ENCODE peak calls at places on chromosomes 5 and 9, in four cellular contexts. M is gastrocnemius medialis; G is activated CD4-positive, alpha-beta T cell treated with anti-CD3 and anti-CD28 coated beads for 4 hours; C is A549. N is an unnamed sample.

GRCh38 chr5:127472700-127473099 is 44.7 kb upstream of the PRRC1 start:
- DNase-seq in M (no peak), G (no peak), C (no peak), N (no peak)

GRCh38 chr9:84917366-84918063 is 248.0 kb downstream of the NTRK2 start:
- DNase-seq in M (no peak), G (no peak), C (no peak), N (no peak)

GRCh38 chr5:146369691-146370090 is 31.1 kb downstream of the POU4F3 start:
- DNase-seq in M (no peak), G (no peak), C (no peak), N (no peak)

GRCh38 chr5:139374909-139375308 is 8.2 kb downstream of the SLC23A1 start:
- DNase-seq in M (no peak), G (no peak), C (no peak), N (no peak)

GRCh38 chr5:173714551-173715428 is 98.3 kb upstream of the BOD1 start:
- DNase-seq in M (peak; percentile 31), G (no peak), C (peak; percentile 71), N (no peak)

GRCh38 chr9:130042406-130042930 is 521 bp downstream of the FNBP1 start:
- DNase-seq in M (no peak), G (peak; percentile 24), C (peak; percentile 39), N (no peak)

GRCh38 chr5:54738118-54738972 is 220.8 kb downstream of the SNX18 start:
- DNase-seq in M (peak; percentile 55), G (no peak), C (no peak), N (no peak)

GRCh38 chr5:74185599-74185998 is 454.9 kb downstream of the ENC1 start:
- DNase-seq in M (no peak), G (no peak), C (no peak), N (no peak)

GRCh38 chr9:14782652-14783051 is 60.1 kb upstream of the CER1 start:
- DNase-seq in M (peak; percentile 41), G (no peak), C (no peak), N (no peak)

GRCh38 chr5:168766038-168766700 is 187.0 kb upstream of the PANK3 start:
- DNase-seq in M (no peak), G (no peak), C (no peak), N (no peak)

GRCh38 chr5:72606525-72606924 is 99.3 kb upstream of the ZNF366 start:
- DNase-seq in M (no peak), G (no peak), C (no peak), N (no peak)

GRCh38 chr5:156922207-156922792 is 40.7 kb downstream of the TIMD4 start:
- DNase-seq in M (no peak), G (no peak), C (no peak), N (no peak)

GRCh38 chr9:88258012-88258411 is 119.7 kb upstream of the SPATA31C2 start:
- DNase-seq in M (peak; percentile 15), G (no peak), C (no peak), N (no peak)

GRCh38 chr5:95647331-95647659 is 718 bp downstream of the RFESD start:
- DNase-seq in M (no peak), G (no peak), C (no peak), N (no peak)

GRCh38 chr9:73037613-73038012 is 84.8 kb upstream of the ALDH1A1 start:
- DNase-seq in M (no peak), G (no peak), C (no peak), N (no peak)

GRCh38 chr5:138192826-138193225 is 13.9 kb downstream of the KIF20A start:
- DNase-seq in M (no peak), G (no peak), C (no peak), N (no peak)

GRCh38 chr9:18969095-18969494 is 63.9 kb downstream of the SAXO1 start:
- DNase-seq in M (no peak), G (no peak), C (no peak), N (no peak)

GRCh38 chr5:147902606-147903115 is 3.7 kb downstream of the C5orf46 start:
- DNase-seq in M (no peak), G (no peak), C (no peak), N (no peak)

GRCh38 chr5:111463304-111463703 is 49.0 kb downstream of the STARD4 start:
- DNase-seq in M (no peak), G (no peak), C (no peak), N (no peak)

GRCh38 chr5:63743096-63743798 is 219.0 kb downstream of the HTR1A start:
- DNase-seq in M (no peak), G (no peak), C (no peak), N (no peak)

GRCh38 chr9:134068742-134069535 is 1.1 kb upstream of the BRD3 start:
- DNase-seq in M (no peak), G (no peak), C (no peak), N (no peak)

GRCh38 chr9:22446589-22446949 is at the start of gene DMRTA1:
- DNase-seq in M (peak; percentile 67), G (peak; percentile 1), C (peak; percentile 80), N (peak; percentile 64)

GRCh38 chr5:51242453-51242852 is 140.8 kb upstream of the ISL1 start:
- DNase-seq in M (no peak), G (no peak), C (no peak), N (no peak)

GRCh38 chr5:181217111-181217804 is 5.8 kb upstream of the TRIM41 start:
- DNase-seq in M (peak; percentile 48), G (peak; percentile 62), C (peak; percentile 65), N (no peak)

GRCh38 chr9:137241490-137242328 is 622 bp downstream of the TUBB4B start:
- DNase-seq in M (peak; percentile 64), G (peak; percentile 74), C (no peak), N (no peak)

GRCh38 chr9:123335227-123335985 is 20.6 kb upstream of the CRB2 start:
- DNase-seq in M (no peak), G (no peak), C (no peak), N (no peak)

GRCh38 chr5:162068412-162068811 is 839 bp downstream of the GABRG2 start:
- DNase-seq in M (no peak), G (no peak), C (no peak), N (no peak)

GRCh38 chr5:132915681-132916080 is 42.2 kb downstream of the LEAP2 start:
- DNase-seq in M (no peak), G (no peak), C (no peak), N (no peak)

GRCh38 chr9:83596899-83597504 is 25.9 kb upstream of the IDNK start:
- DNase-seq in M (no peak), G (peak; percentile 22), C (peak; percentile 42), N (no peak)

GRCh38 chr9:93223241-93224180 is 39.6 kb downstream of the WNK2 start:
- DNase-seq in M (no peak), G (no peak), C (peak; percentile 65), N (no peak)

GRCh38 chr9:85702881-85703280 is 38.9 kb downstream of the AGTPBP1 start:
- DNase-seq in M (no peak), G (no peak), C (no peak), N (no peak)

GRCh38 chr5:115455241-115455640 is 89.3 kb downstream of the FEM1C start:
- DNase-seq in M (peak; percentile 84), G (no peak), C (no peak), N (no peak)